ENCODE peak calls at places on chromosomes 11 and 22, in four cellular contexts. V is endodermal cell, F is AG09309, Z is left ventricle myocardium inferior. C is an unnamed sample.

GRCh38 chr11:124944565-124944964 is 8.7 kb upstream of the HEPACAM start:
- DNase-seq in F (no peak), Z (no peak), V (no peak), C (no peak)

GRCh38 chr11:11538277-11538960 is 83.4 kb downstream of the GALNT18 start:
- DNase-seq in V (no peak), Z (peak; percentile 81), F (no peak), C (peak; percentile 79)

GRCh38 chr11:118834428-118835028 is 43.6 kb upstream of the DDX6 start:
- DNase-seq in V (no peak), Z (no peak), F (peak; percentile 4), C (no peak)

GRCh38 chr11:61922539-61922938 is 5.2 kb upstream of the RAB3IL1 start:
- DNase-seq in V (peak; percentile 64), F (peak; percentile 42), Z (peak; percentile 89), C (peak; percentile 74)

GRCh38 chr22:21834869-21835268 is 32.6 kb downstream of the MAPK1 start:
- DNase-seq in F (no peak), Z (no peak), V (no peak), C (no peak)

GRCh38 chr22:29157759-29158535 is 47.7 kb upstream of the EMID1 start:
- DNase-seq in V (peak; percentile 68), Z (no peak), F (no peak), C (no peak)

GRCh38 chr11:8080674-8081590 is at the start of gene TUB:
- DNase-seq in V (peak; percentile 85), Z (no peak), F (no peak), C (no peak)

GRCh38 chr11:68923614-68924013 is 19.9 kb downstream of the IGHMBP2 start:
- DNase-seq in F (no peak), V (no peak), Z (no peak), C (no peak)

GRCh38 chr22:38327805-38328204 is 10.6 kb upstream of the CSNK1E start:
- DNase-seq in Z (no peak), F (peak; percentile 45), V (no peak), C (no peak)

GRCh38 chr22:19178659-19179471 is at the start of gene SLC25A1:
- DNase-seq in F (peak; percentile 32), V (peak; percentile 97), Z (peak; percentile 94), C (peak; percentile 90)

GRCh38 chr22:50305658-50306566 is 1.5 kb downstream of the PLXNB2 start:
- DNase-seq in Z (peak; percentile 84), V (peak; percentile 71), F (peak; percentile 88), C (peak; percentile 88)

GRCh38 chr11:69335461-69336386 is 41.8 kb downstream of the MYEOV start:
- DNase-seq in V (peak; percentile 32), Z (no peak), F (no peak), C (no peak)

GRCh38 chr11:117761993-117762392 is 35.0 kb downstream of the DSCAML1 start:
- DNase-seq in F (no peak), V (no peak), Z (no peak), C (no peak)

GRCh38 chr11:77067776-77068460 is 1.1 kb downstream of the CAPN5 start:
- DNase-seq in Z (no peak), F (no peak), V (peak; percentile 49), C (no peak)

GRCh38 chr11:101288392-101288791 is 158.8 kb upstream of the PGR start:
- DNase-seq in V (no peak), Z (no peak), F (no peak), C (no peak)

GRCh38 chr11:38927993-38928392 is 2330.0 kb upstream of the RAG2 start:
- DNase-seq in V (no peak), Z (no peak), F (no peak), C (no peak)

GRCh38 chr22:45688606-45689080 is 17.0 kb downstream of the ATXN10 start:
- DNase-seq in F (peak; percentile 78), Z (no peak), V (no peak), C (no peak)

GRCh38 chr22:45302047-45302446 is 7.7 kb upstream of the FAM118A start:
- DNase-seq in V (no peak), Z (no peak), F (peak; percentile 70), C (no peak)

GRCh38 chr11:85665756-85666155 is 827 bp upstream of the CREBZF start:
- DNase-seq in F (no peak), V (no peak), Z (no peak), C (no peak)

GRCh38 chr11:57493507-57494503 is 21.7 kb downstream of the SLC43A1 start:
- DNase-seq in V (peak; percentile 98), Z (peak; percentile 44), F (no peak), C (no peak)

GRCh38 chr11:16799890-16800289 is 61.4 kb downstream of the C11orf58 start:
- DNase-seq in Z (no peak), F (no peak), V (no peak), C (no peak)

GRCh38 chr11:73680687-73681086 is 34.3 kb downstream of the PLEKHB1 start:
- DNase-seq in Z (no peak), V (no peak), F (no peak), C (no peak)

GRCh38 chr22:21594865-21595452 is 27.4 kb downstream of the UBE2L3 start:
- DNase-seq in V (no peak), Z (no peak), F (no peak), C (peak; percentile 32)

DNA sequence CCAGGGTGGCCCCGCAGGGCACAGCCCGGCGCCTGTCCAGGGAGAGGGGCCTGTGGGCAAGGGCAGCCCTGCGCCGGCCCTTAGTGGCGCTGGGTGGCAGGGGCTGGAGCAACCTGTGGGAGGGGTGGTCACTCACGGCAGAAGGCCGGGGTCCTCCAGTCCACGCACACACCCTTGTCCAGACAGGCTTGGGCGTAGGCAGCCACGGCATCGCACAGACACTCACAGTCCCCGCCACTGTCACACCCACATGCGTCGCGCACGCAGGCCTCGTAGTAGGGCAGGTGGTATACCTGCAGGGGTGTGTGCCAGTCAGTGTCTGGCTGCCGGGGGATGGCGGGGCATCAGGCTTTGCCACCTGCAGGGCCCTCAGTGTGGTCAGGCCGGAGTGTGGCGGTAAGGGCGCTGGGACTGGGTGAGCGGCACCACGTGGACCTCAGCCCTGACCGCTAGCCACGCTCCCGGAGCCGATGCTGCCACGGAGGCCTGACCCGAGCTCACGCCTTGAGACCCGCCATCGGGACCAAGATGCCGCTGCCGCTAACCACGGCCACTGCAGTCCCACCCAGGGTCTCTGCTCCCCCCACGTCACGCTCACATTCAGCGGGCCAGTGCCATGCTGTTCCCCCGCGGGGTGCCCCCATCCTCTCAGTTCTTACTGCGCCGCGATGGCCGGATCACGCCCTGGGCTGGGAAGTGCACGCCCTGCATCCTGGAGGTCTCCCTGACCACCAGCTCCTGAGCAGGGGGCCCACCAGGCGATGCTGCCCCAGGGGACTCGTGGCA is 12.5 kb downstream of the MUC6 start:
- DNase-seq in V (no peak), Z (no peak), F (no peak), C (no peak)
- H3K4me3 ChIP-seq in V (no peak overlapping the region), Z (no peak overlapping the region), F (no peak overlapping the region), C (no peak overlapping the region)

DNA sequence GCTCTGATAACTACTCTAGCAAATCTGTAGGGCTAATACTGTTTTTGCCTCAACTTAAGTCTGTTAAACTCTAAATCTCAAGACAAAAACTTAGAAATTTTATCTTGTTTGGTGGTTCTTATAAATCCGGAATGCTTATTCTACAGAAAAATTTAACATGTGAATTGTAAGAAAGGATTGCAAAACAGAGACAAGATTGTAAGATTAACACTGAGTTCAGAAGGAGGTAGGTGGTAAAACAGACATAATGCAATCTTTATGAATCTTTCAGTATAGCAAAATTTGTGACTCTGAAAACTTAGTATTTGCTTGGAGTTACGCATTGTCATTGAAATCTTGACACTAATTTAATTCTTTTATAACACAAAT is 263.9 kb downstream of the SBF2 start:
- DNase-seq in Z (no peak), F (no peak), V (no peak), C (no peak)
- TF ChIP-seq CTCF in Z (no peak), F (no peak), V (no peak), C (no peak)

GRCh38 chr11:44335052-44335894 is 25.3 kb upstream of the ALX4 start:
- DNase-seq in Z (no peak), F (no peak), V (no peak), C (no peak)

GRCh38 chr11:44338031-44338430 is 28.1 kb upstream of the ALX4 start:
- DNase-seq in V (no peak), Z (no peak), F (no peak), C (no peak)

GRCh38 chr11:44332665-44333064 is 22.7 kb upstream of the ALX4 start:
- DNase-seq in V (no peak), Z (no peak), F (no peak), C (no peak)

GRCh38 chr11:44333271-44334218 is 23.6 kb upstream of the ALX4 start:
- DNase-seq in Z (no peak), V (no peak), F (no peak), C (no peak)

GRCh38 chr11:44334356-44335004 is 24.5 kb upstream of the ALX4 start:
- DNase-seq in V (no peak), Z (no peak), F (no peak), C (no peak)
- H3K4me3 ChIP-seq in V (no peak overlapping the region), Z (no peak overlapping the region), F (no peak overlapping the region), C (no peak overlapping the region)

GRCh38 chr11:5289696-5290095 is 12.1 kb downstream of the OR51B4 start:
- DNase-seq in V (no peak), F (no peak), Z (no peak), C (no peak)

GRCh38 chr11:5288108-5288911 is 13.4 kb downstream of the OR51B4 start:
- DNase-seq in Z (no peak), V (no peak), F (no peak), C (no peak)

GRCh38 chr11:5293028-5293427 is 8.7 kb downstream of the OR51B4 start:
- DNase-seq in Z (no peak), F (no peak), V (no peak), C (no peak)

GRCh38 chr11:5288912-5289525 is 12.7 kb downstream of the OR51B4 start:
- DNase-seq in F (no peak), Z (no peak), V (no peak), C (no peak)

DNA sequence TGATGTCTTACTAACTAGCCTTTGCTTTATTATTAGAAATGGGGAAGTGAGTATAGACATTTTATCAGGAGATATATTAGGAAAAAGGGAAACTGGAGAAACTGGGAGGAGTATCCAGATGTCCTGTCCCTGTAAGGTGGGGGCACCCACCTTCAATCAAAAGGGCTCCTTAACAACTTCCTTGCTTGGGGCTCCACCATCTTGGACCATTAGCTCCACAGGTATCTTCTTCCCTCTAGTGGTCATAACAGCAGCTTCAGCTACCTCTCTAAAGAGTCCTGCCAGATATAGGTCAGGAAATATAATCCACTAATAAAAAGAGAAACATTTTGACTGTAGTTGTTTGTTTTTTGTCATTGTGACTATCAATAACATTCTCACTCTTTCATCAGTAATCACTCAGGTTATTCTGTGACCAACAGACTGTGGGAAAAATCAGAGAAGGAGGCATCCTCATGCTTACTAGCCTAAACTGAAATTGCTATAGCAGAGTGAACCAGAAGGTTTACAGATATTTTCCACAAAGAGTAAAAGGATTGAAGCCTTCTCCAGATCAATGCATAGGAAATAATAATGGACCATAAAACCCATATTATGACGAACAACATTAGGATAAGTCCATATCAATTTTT is 10.4 kb downstream of the OR51B4 start:
- DNase-seq in Z (no peak), F (no peak), V (no peak), C (no peak)
- TF ChIP-seq CTCF in Z (no peak), F (peak; percentile 70), V (peak; percentile 92), C (no peak)

GRCh38 chr22:18076060-18076497 is 1.7 kb upstream of the PEX26 start:
- DNase-seq in V (peak; percentile 78), Z (no peak), F (peak; percentile 74), C (peak; percentile 38)
- H3K4me3 ChIP-seq in V (no peak overlapping the region), Z (peak overlapping the region; percentile 97), F (no peak overlapping the region), C (no peak overlapping the region)

C was measured in heart right ventricle.